ENCODE peak calls at places on chromosomes 13 and 19, in four cellular contexts. E is neuronal stem cell, B is right cardiac atrium, S is Karpas-422. O is an unnamed sample. For H3K4me1, the result is how much of the 10 kb centered on the place peaks cover.

GRCh38 chr19:6947745-6948144 is 60.4 kb downstream of the ADGRE1 start:
- DNase-seq in E (no peak), B (no peak), S (no peak), O (no peak)

GRCh38 chr13:94181461-94182107 is 297.9 kb downstream of the DCT start:
- DNase-seq in E (no peak), B (no peak), S (no peak), O (peak)

GRCh38 chr13:24905242-24905641 is 141.3 kb downstream of the RNF17 start:
- DNase-seq in E (no peak), B (no peak), S (no peak), O (no peak)

GRCh38 chr13:32340917-32341316 is 25.6 kb downstream of the BRCA2 start:
- DNase-seq in E (no peak), B (no peak), S (no peak), O (no peak)

GRCh38 chr19:38676023-38676877 is 28.8 kb downstream of the ACTN4 start:
- DNase-seq in E (no peak), B (peak), S (no peak), O (no peak)

GRCh38 chr13:87884874-87885273 is 213.7 kb downstream of the SLITRK5 start:
- DNase-seq in E (peak), B (peak), S (no peak), O (no peak)

GRCh38 chr19:28466107-28467045 is 746.6 kb downstream of the UQCRFS1 start:
- DNase-seq in E (peak), B (peak), S (peak), O (peak)

GRCh38 chr13:23889598-23890224 is 511 bp upstream of the MIPEP start:
- DNase-seq in E (peak), B (no peak), S (peak), O (peak)

GRCh38 chr19:47377208-47377701 is 28.1 kb downstream of the DHX34 start:
- DNase-seq in E (no peak), B (peak), S (peak), O (no peak)

GRCh38 chr19:5683177-5683886 is 2.5 kb downstream of the HSD11B1L start:
- DNase-seq in E (no peak), B (no peak), S (no peak), O (no peak)

GRCh38 chr19:17456127-17456526 is 4.6 kb downstream of the NXNL1 start:
- DNase-seq in E (no peak), B (no peak), S (no peak), O (no peak)

GRCh38 chr19:41886761-41887710 is 4.1 kb downstream of the ARHGEF1 start:
- DNase-seq in E (no peak), B (no peak), S (no peak), O (peak)

GRCh38 chr19:46218160-46218559 is 11.4 kb upstream of the IGFL1 start:
- DNase-seq in E (peak), B (no peak), S (peak), O (no peak)

GRCh38 chr19:23525265-23525862 is 130.1 kb upstream of the ZNF91 start:
- DNase-seq in E (no peak), B (no peak), S (no peak), O (peak)

GRCh38 chr13:85529216-85529590 is 270.0 kb downstream of the SLITRK6 start:
- DNase-seq in E (no peak), B (no peak), S (no peak), O (no peak)

GRCh38 chr19:39301562-39301961 is 5.4 kb downstream of the IFNL1 start:
- DNase-seq in E (no peak), B (no peak), S (no peak), O (no peak)

GRCh38 chr13:27359203-27359821 is 65.1 kb upstream of the GTF3A start:
- DNase-seq in E (peak), B (peak), S (peak), O (peak)

GRCh38 chr19:46841458-46842083 is 9.1 kb downstream of the AP2S1 start:
- DNase-seq in E (no peak), B (peak), S (no peak), O (peak)

GRCh38 chr13:105814219-105814901 is 721.1 kb downstream of the EFNB2 start:
- DNase-seq in E (no peak), B (no peak), S (no peak), O (peak)

GRCh38 chr19:33821871-33822270 is 25.2 kb downstream of the KCTD15 start:
- DNase-seq in E (no peak), B (no peak), S (no peak), O (no peak)

GRCh38 chr13:23087884-23088283 is 92.9 kb upstream of the SGCG start:
- DNase-seq in E (no peak), B (no peak), S (peak), O (peak)

GRCh38 chr19:36939153-36939552 is 23.0 kb downstream of the ZNF568 start:
- DNase-seq in E (no peak), B (no peak), S (peak), O (no peak)

GRCh38 chr19:48524728-48525127 is 13.1 kb upstream of the LMTK3 start:
- DNase-seq in E (no peak), B (no peak), S (no peak), O (no peak)

GRCh38 chr13:23899555-23899954 is 2.3 kb upstream of the C1QTNF9B start:
- DNase-seq in E (no peak), B (no peak), S (peak), O (peak)

GRCh38 chr19:3056454-3057016 is 5.8 kb downstream of the TLE5 start:
- DNase-seq in E (no peak), B (peak), S (no peak), O (no peak)

GRCh38 chr19:18898533-18899408 is 2.8 kb upstream of the CERS1 start:
- DNase-seq in E (no peak), B (peak), S (no peak), O (peak)

GRCh38 chr13:23724196-23724970 is 154.2 kb downstream of the TNFRSF19 start:
- DNase-seq in E (no peak), B (no peak), S (no peak), O (no peak)

GRCh38 chr13:80524447-80525215 is 183.7 kb upstream of the SPRY2 start:
- DNase-seq in E (no peak), B (no peak), S (no peak), O (no peak)

GRCh38 chr19:15025237-15025636 is 24.0 kb upstream of the CASP14 start:
- DNase-seq in E (no peak), B (no peak), S (peak), O (no peak)

GRCh38 chr19:29665826-29666633 is 769 bp downstream of the PLEKHF1 start:
- DNase-seq in E (peak), B (peak), S (no peak), O (peak)

GRCh38 chr19:18662972-18663732 is 20.3 kb upstream of the CRTC1 start:
- DNase-seq in E (no peak), B (no peak), S (no peak), O (no peak)

DNA sequence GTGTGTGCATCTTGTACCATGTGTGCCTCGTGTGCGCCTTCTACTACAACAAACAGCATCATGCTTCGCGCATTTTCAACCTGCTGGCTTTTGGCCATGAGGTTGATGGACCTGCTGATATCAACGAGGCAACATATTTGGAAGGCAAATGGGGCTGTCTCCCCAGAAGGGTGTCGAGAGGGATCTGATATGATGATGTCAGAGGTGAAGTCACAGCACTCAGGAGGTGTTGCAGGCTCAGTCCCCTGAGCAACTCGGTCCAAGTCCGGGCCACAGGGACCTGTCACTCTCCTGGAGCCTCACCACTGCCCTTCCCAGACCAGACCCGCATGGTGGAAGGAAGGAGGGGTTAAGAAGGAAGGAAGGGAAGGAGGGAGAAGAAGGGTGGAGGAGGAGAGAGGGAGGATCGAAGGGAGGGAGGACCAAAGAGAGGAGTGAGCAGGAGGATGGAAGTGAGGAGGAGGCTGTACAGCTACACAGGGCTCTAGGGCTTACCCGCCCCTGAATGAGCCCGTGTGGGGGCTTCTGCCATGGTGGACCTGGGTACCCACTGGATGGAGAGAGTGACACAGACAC is 6.7 kb upstream of the C13orf46 start:
- DNase-seq in E (no peak), B (peak), S (no peak), O (no peak)
- H3K27ac ChIP-seq in E (no peak), B (no peak), S (no peak), O (no peak)

GRCh38 chr19:16320987-16321386 is 3.6 kb upstream of the KLF2 start:
- DNase-seq in E (no peak), B (no peak), S (no peak), O (no peak)
- H3K4me1 ChIP-seq in E (under half), B (under half), S (under half), O (under half)

DNA sequence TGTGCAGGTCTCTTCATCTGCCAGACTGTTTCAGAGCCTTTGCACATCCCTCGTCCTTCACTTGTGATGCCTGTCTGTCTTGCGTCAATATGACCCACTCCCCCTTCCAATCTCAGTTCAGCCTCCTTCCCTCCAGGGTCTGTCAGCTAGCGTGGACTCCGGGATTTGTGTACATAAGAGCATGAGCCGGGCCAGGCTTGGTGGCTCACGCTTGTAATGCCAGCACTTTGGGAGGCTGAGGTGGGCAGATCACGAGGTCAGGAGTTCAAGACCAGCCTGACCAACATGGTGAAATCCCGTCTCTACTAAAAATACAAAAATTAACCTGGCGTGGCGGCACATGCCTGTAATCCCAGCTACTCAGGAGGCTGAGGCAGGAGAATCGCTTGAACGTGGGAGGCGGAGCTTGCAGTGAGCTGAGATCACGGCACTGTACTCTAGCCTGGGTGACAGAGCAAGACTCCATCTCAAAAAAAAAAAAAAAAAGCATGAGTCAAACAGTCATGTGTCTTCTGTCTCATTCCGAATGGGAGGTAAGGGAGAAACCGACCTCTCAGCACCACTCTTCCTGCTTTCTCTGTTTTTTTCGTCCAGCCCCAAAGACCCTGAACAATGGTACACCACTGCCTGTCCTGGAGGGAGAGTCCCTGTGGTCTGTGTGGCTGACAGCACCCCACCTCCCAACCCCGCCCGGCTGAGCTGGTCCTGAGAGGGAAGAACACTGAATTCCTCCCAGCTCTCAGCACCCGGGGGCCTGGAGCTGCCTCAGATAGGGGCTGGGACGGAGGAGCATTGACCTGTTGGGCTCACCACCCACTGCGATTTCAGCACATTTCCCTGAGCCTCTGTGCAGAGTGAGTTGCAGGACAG is 2.4 kb upstream of the SIGLEC9 start:
- DNase-seq in E (no peak), B (peak), S (no peak), O (no peak)
- H3K27ac ChIP-seq in E (no peak), B (peak), S (no peak), O (no peak)

GRCh38 chr13:113935523-113935922 is 38.4 kb downstream of the C13orf46 start:
- DNase-seq in E (no peak), B (no peak), S (no peak), O (no peak)
- H3K4me1 ChIP-seq in E (under half), B (under half), S (under half), O (under half)

GRCh38 chr19:10766681-10767201 is 48.9 kb downstream of the DNM2 start:
- DNase-seq in E (no peak), B (peak), S (no peak), O (peak)

GRCh38 chr19:10767726-10768125 is 49.8 kb downstream of the DNM2 start:
- DNase-seq in E (no peak), B (no peak), S (no peak), O (no peak)

GRCh38 chr19:10768369-10768768 is 50.5 kb downstream of the DNM2 start:
- DNase-seq in E (no peak), B (no peak), S (no peak), O (no peak)

GRCh38 chr19:10769533-10770491 is 51.9 kb downstream of the DNM2 start:
- DNase-seq in E (no peak), B (peak), S (peak), O (peak)

DNA sequence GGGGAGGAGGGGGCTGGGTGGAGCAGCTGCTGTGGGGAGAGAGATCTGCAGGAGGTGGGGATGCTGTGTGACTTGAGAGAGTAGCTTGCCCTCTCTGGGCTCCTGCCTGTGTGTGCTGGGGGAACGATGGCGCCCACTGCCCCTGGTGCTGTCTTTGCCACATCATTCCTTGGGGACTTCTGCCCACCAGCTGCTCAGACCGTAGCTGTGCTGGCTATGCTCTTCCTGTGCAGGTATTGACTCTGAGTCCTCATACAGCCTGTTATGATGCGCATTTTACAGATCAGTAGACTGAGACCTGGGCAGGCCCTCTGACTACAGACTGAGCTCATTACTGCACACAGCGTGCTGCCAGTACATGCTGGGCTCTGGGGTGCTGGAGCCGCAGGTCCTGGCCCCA is 51.1 kb downstream of the DNM2 start:
- DNase-seq in E (no peak), B (no peak), S (no peak), O (no peak)
- H3K27ac ChIP-seq in E (no peak), B (peak), S (no peak), O (peak)

GRCh38 chr19:35643255-35644205 is 2.0 kb downstream of the ETV2 start:
- DNase-seq in E (peak), B (peak), S (peak), O (peak)

GRCh38 chr19:35642798-35643254 is 1.3 kb downstream of the ETV2 start:
- DNase-seq in E (no peak), B (no peak), S (no peak), O (no peak)

GRCh38 chr19:35644206-35644986 is 2.9 kb downstream of the ETV2 start:
- DNase-seq in E (peak), B (peak), S (peak), O (peak)

GRCh38 chr19:35645680-35646511 is 2.2 kb upstream of the COX6B1 start:
- DNase-seq in E (no peak), B (no peak), S (no peak), O (no peak)

GRCh38 chr19:35644987-35645679 is 3.0 kb upstream of the COX6B1 start:
- DNase-seq in E (peak), B (peak), S (peak), O (peak)
- H3K4me1 ChIP-seq in E (under half), B (under half), S (half or more), O (under half)

DNA sequence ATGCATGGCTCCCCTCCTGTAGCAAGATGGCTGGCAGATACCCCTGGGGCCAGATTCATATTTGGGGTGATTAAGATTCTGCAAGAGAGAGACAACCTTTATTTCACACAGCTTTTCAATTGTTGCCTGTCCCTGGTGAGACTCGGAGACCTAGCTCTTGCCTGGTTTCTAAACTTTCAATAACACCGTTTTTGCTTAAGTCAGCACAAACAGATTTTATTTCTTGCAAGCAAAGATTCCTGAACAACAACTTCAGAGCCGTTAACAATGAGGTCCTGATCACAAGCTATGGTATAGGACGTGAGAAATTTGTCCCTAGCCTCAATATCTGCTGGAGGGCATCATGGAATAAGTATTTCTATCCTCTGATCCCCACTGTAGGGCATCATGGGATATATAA is 2.9 kb upstream of the CADM4 start:
- DNase-seq in E (no peak), B (no peak), S (no peak), O (no peak)
- H3K27ac ChIP-seq in E (no peak), B (no peak), S (no peak), O (no peak)

GRCh38 chr19:11384778-11385129 is 640 bp upstream of the EPOR start:
- DNase-seq in E (no peak), B (no peak), S (no peak), O (no peak)
- H3K4me1 ChIP-seq in E (under half), B (under half), S (under half), O (under half)

GRCh38 chr13:36904219-36904618 is 15.8 kb downstream of the SMAD9 start:
- DNase-seq in E (no peak), B (no peak), S (no peak), O (no peak)
- H3K27ac ChIP-seq in E (no peak), B (no peak), S (no peak), O (no peak)

GRCh38 chr13:114145722-114146121 is 13.3 kb upstream of the RASA3 start:
- DNase-seq in E (no peak), B (no peak), S (no peak), O (no peak)

GRCh38 chr13:114144606-114145244 is 12.3 kb upstream of the RASA3 start:
- DNase-seq in E (no peak), B (no peak), S (no peak), O (no peak)

GRCh38 chr13:114146629-114147028 is 14.2 kb upstream of the RASA3 start:
- DNase-seq in E (no peak), B (no peak), S (no peak), O (no peak)

GRCh38 chr13:114145256-114145655 is 12.8 kb upstream of the RASA3 start:
- DNase-seq in E (no peak), B (no peak), S (no peak), O (no peak)

DNA sequence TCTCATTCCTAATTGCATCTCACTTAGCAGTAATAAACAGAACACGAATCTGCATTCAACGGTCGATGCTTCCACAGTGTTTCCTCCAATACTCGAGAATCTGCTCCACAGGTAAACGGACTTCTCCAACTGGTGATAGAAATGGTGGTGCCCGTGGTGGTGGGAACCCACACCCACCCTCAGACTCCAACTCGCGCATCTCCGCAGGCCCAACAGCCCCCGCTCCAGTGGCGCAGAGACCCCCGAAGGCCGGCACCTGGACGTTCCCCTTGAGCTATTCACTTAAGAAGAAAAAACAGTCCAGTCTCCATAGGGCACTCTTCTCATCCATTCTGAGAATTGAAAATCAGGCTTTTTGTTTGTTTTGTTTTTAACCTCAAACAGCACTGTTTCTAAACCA is 13.8 kb upstream of the RASA3 start:
- DNase-seq in E (no peak), B (no peak), S (no peak), O (no peak)
- H3K4me1 ChIP-seq in E (under half), B (under half), S (under half), O (under half)